ENCODE peak calls at places on chromosomes 12 and 14, in five cellular contexts. S is NCI-H2227 treated with DMSO at 0.1 percent for 48 hours, Y is activated B cell treated with CpG ODN at 0.5 μM for 24 hours, Q is GM04503, X is OCI-LY7. E is an unnamed sample.

GRCh38 chr14:47366006-47366405 is 309.4 kb downstream of the MDGA2 start:
- DNase-seq in S (no peak), Y (no peak), Q (no peak), X (no peak), E (no peak)

GRCh38 chr12:59005195-59005961 is 85.1 kb upstream of the LRIG3 start:
- DNase-seq in S (no peak), Y (no peak), Q (peak), X (no peak), E (no peak)

GRCh38 chr12:111409403-111410228 is 3.9 kb downstream of the SH2B3 start:
- DNase-seq in S (no peak), Y (peak), Q (peak), X (peak), E (no peak)

GRCh38 chr12:59808317-59808910 is 212.6 kb downstream of the SLC16A7 start:
- DNase-seq in S (no peak), Y (no peak), Q (no peak), X (peak), E (no peak)

GRCh38 chr12:31006416-31007152 is 67.1 kb upstream of the DDX11 start:
- DNase-seq in S (no peak), Y (no peak), Q (no peak), X (no peak), E (no peak)

GRCh38 chr12:72989458-72989947 is 717.3 kb downstream of the TRHDE start:
- DNase-seq in S (no peak), Y (no peak), Q (no peak), X (no peak), E (no peak)

GRCh38 chr14:63652406-63652805 is 10.7 kb upstream of the WDR89 start:
- DNase-seq in S (no peak), Y (no peak), Q (no peak), X (no peak), E (no peak)

GRCh38 chr14:45028107-45028626 is 55.7 kb upstream of the PRPF39 start:
- DNase-seq in S (no peak), Y (no peak), Q (no peak), X (no peak), E (no peak)

GRCh38 chr12:81095470-81096232 is 17.8 kb downstream of the ACSS3 start:
- DNase-seq in S (no peak), Y (no peak), Q (no peak), X (no peak), E (no peak)

GRCh38 chr12:10967409-10967808 is 19.3 kb downstream of the TAS2R50 start:
- DNase-seq in S (no peak), Y (no peak), Q (peak), X (no peak), E (no peak)

GRCh38 chr12:16453319-16453718 is 105.9 kb downstream of the MGST1 start:
- DNase-seq in S (no peak), Y (no peak), Q (no peak), X (no peak), E (no peak)

GRCh38 chr14:45103806-45104205 is 19.9 kb downstream of the PRPF39 start:
- DNase-seq in S (no peak), Y (no peak), Q (no peak), X (no peak), E (no peak)

GRCh38 chr14:36553650-36554260 is 28.7 kb downstream of the NKX2-8 start:
- DNase-seq in S (peak), Y (no peak), Q (no peak), X (peak), E (peak)

GRCh38 chr14:81315344-81315743 is 84.8 kb downstream of the STON2 start:
- DNase-seq in S (no peak), Y (no peak), Q (no peak), X (no peak), E (no peak)

GRCh38 chr12:18068355-18068754 is 21.6 kb downstream of the RERGL start:
- DNase-seq in S (no peak), Y (no peak), Q (no peak), X (no peak), E (no peak)

GRCh38 chr12:74365178-74365964 is 172.3 kb upstream of the ATXN7L3B start:
- DNase-seq in S (no peak), Y (no peak), Q (peak), X (peak), E (no peak)

GRCh38 chr12:12441891-12442461 is 85.1 kb downstream of the BORCS5 start:
- DNase-seq in S (no peak), Y (no peak), Q (no peak), X (no peak), E (no peak)

GRCh38 chr12:113208041-113208934 is 13.0 kb upstream of the TPCN1 start:
- DNase-seq in S (no peak), Y (peak), Q (no peak), X (peak), E (no peak)

GRCh38 chr12:127664901-127665300 is 602.1 kb upstream of the TMEM132C start:
- DNase-seq in S (no peak), Y (no peak), Q (no peak), X (no peak), E (no peak)

GRCh38 chr12:9331218-9331626 is 123.0 kb upstream of the PZP start:
- DNase-seq in S (peak), Y (peak), Q (no peak), X (peak), E (no peak)

GRCh38 chr12:57754411-57755193 is at the start of gene MARCHF9:
- DNase-seq in S (peak), Y (peak), Q (no peak), X (peak), E (no peak)